ENCODE peak calls at places on chromosomes 6 and 20, in six cellular contexts. R is epithelial cell of prostate; M is stimulated activated CD4-positive, alpha-beta T cell treated with anti-CD3 and anti-CD28 coated beads, Interleukin-4, amount 100 ng/mL, for 1 hour; L is activated T-cell treated with anti-CD3 and anti-CD28 coated beads, Interleukin-2, amount 50 U/mL, for 72 hours; F is NCI-H345; I is NCI-H1417. Y is an unnamed sample.

GRCh38 chr20:25507385-25508082 is 77.8 kb downstream of the NINL start:
- DNase-seq in R (no peak), M (no peak), L (no peak), F (no peak), I (no peak), Y (no peak)

GRCh38 chr20:57993738-57994431 is 234.6 kb downstream of the ANKRD60 start:
- DNase-seq in R (no peak), M (no peak), L (no peak), F (no peak), I (peak), Y (no peak)

GRCh38 chr6:170096191-170096802 is 194.6 kb downstream of the DLL1 start:
- DNase-seq in R (no peak), M (no peak), L (no peak), F (no peak), I (peak), Y (no peak)

GRCh38 chr20:19991826-19992225 is 25.3 kb upstream of the NAA20 start:
- DNase-seq in R (no peak), M (no peak), L (no peak), F (no peak), I (peak), Y (no peak)

GRCh38 chr6:15077964-15078363 is 167.9 kb upstream of the JARID2 start:
- DNase-seq in R (no peak), M (no peak), L (no peak), F (peak), I (peak), Y (no peak)

GRCh38 chr20:43584448-43585138 is 6.1 kb upstream of the IFT52 start:
- DNase-seq in R (no peak), M (no peak), L (no peak), F (no peak), I (no peak), Y (no peak)

GRCh38 chr6:34206726-34207125 is 29.9 kb upstream of the HMGA1 start:
- DNase-seq in R (no peak), M (no peak), L (no peak), F (no peak), I (no peak), Y (no peak)

GRCh38 chr6:107179004-107179403 is 63.7 kb upstream of the BEND3 start:
- DNase-seq in R (no peak), M (no peak), L (no peak), F (no peak), I (peak), Y (no peak)

GRCh38 chr6:39189915-39190544 is 39.2 kb downstream of the KCNK5 start:
- DNase-seq in R (no peak), M (no peak), L (peak), F (no peak), I (peak), Y (peak)

GRCh38 chr6:52375780-52376556 is 14.0 kb downstream of the PAQR8 start:
- DNase-seq in R (no peak), M (no peak), L (no peak), F (no peak), I (no peak), Y (no peak)

GRCh38 chr6:50819906-50820589 is 1.4 kb downstream of the TFAP2B start:
- DNase-seq in R (no peak), M (no peak), L (no peak), F (no peak), I (no peak), Y (no peak)

GRCh38 chr20:57560554-57561355 is at the start of gene PCK1:
- DNase-seq in R (no peak), M (no peak), L (no peak), F (no peak), I (peak), Y (no peak)

GRCh38 chr6:157273756-157274088 is 49.6 kb downstream of the TMEM242 start:
- DNase-seq in R (no peak), M (peak), L (peak), F (peak), I (peak), Y (peak)

GRCh38 chr20:62570403-62570802 is 71.9 kb upstream of the SLCO4A1 start:
- DNase-seq in R (no peak), M (no peak), L (no peak), F (no peak), I (no peak), Y (no peak)

GRCh38 chr6:120648713-120649112 is 685.6 kb downstream of the TBC1D32 start:
- DNase-seq in R (peak), M (no peak), L (no peak), F (no peak), I (no peak), Y (no peak)

GRCh38 chr6:2971420-2972218 is at the start of gene SERPINB6:
- DNase-seq in R (no peak), M (peak), L (peak), F (no peak), I (peak), Y (peak)

GRCh38 chr6:152206072-152206818 is 398.8 kb downstream of the ESR1 start:
- DNase-seq in R (no peak), M (peak), L (peak), F (no peak), I (no peak), Y (peak)